ENCODE peak calls at places on chromosomes 11 and 22, in seven cellular contexts. B is IMR-90, X is heart left ventricle, P is upper lobe of right lung, J is GM23338, L is hepatocyte, V is neural progenitor cell. M is an unnamed sample. For H3K4me1, the result is how much of the 10 kb centered on the place peaks cover.

GRCh38 chr11:61793084-61793828 is 545 bp downstream of the FEN1 start:
- DNase-seq in L (no peak), B (no peak), V (peak), P (peak), X (peak), J (peak), M (no peak)

GRCh38 chr11:84316866-84317560 is 1030.8 kb upstream of the CCDC90B start:
- DNase-seq in L (peak), J (peak), V (peak), X (peak), P (no peak), B (peak), M (peak)

GRCh38 chr11:120520091-120520822 is 8.7 kb downstream of the GRIK4 start:
- DNase-seq in J (no peak), L (no peak), P (peak), V (no peak), X (no peak), B (no peak), M (no peak)

GRCh38 chr22:21690401-21690801 is 24.6 kb downstream of the PPIL2 start:
- DNase-seq in V (no peak), P (no peak), L (no peak), J (no peak), X (no peak), B (no peak), M (no peak)

GRCh38 chr22:35648066-35649025 is at the start of gene APOL6:
- DNase-seq in P (no peak), L (peak), J (peak), X (no peak), B (peak), V (peak), M (no peak)

GRCh38 chr11:130478204-130478701 is 29.8 kb downstream of the ADAMTS15 start:
- DNase-seq in B (peak), X (peak), P (no peak), J (no peak), V (peak), L (peak), M (peak)

GRCh38 chr11:67435031-67435726 is 2.3 kb downstream of the PTPRCAP start:
- DNase-seq in L (no peak), X (no peak), B (no peak), P (no peak), J (no peak), V (no peak), M (no peak)

GRCh38 chr11:122910775-122911174 is 28.2 kb downstream of the JHY start:
- DNase-seq in X (no peak), P (no peak), J (peak), V (peak), L (peak), B (peak), M (no peak)

GRCh38 chr11:126163779-126164178 is 47.7 kb downstream of the RPUSD4 start:
- DNase-seq in B (no peak), J (no peak), V (no peak), P (no peak), X (no peak), L (no peak), M (no peak)

GRCh38 chr11:56089697-56090096 is 3.4 kb upstream of the OR8I2 start:
- DNase-seq in B (no peak), V (no peak), L (no peak), X (no peak), J (peak), P (no peak), M (no peak)

GRCh38 chr11:134882671-134883318 is 470.8 kb upstream of the B3GAT1 start:
- DNase-seq in X (no peak), B (no peak), V (no peak), P (no peak), L (no peak), J (peak), M (no peak)

GRCh38 chr11:12540913-12541587 is 133.2 kb upstream of the TEAD1 start:
- DNase-seq in V (peak), B (peak), J (peak), L (peak), X (no peak), P (no peak), M (peak)

GRCh38 chr11:59025097-59025496 is 61.0 kb upstream of the GLYATL1B start:
- DNase-seq in P (no peak), J (no peak), B (no peak), X (no peak), V (no peak), L (peak), M (no peak)

GRCh38 chr11:46295312-46295995 is 18.0 kb downstream of the CREB3L1 start:
- DNase-seq in P (peak), X (peak), B (peak), J (peak), V (peak), L (peak), M (peak)

GRCh38 chr11:18650859-18651557 is 16.9 kb upstream of the SPTY2D1 start:
- DNase-seq in L (peak), J (peak), B (peak), X (no peak), P (no peak), V (peak), M (peak)

GRCh38 chr11:12125609-12126149 is 15.3 kb downstream of the MICAL2 start:
- DNase-seq in B (peak), V (no peak), L (peak), X (no peak), J (no peak), P (peak), M (no peak)

GRCh38 chr11:93905384-93905783 is 55.0 kb upstream of the VSTM5 start:
- DNase-seq in P (no peak), X (no peak), V (no peak), B (peak), L (peak), J (no peak), M (no peak)

GRCh38 chr11:93904711-93905110 is 54.3 kb upstream of the VSTM5 start:
- DNase-seq in J (no peak), L (no peak), V (no peak), B (no peak), X (no peak), P (no peak), M (no peak)

GRCh38 chr11:93906486-93906885 is 56.1 kb upstream of the VSTM5 start:
- DNase-seq in P (no peak), J (no peak), L (no peak), X (no peak), B (peak), V (no peak), M (no peak)

GRCh38 chr11:93902921-93903320 is 52.5 kb upstream of the VSTM5 start:
- DNase-seq in B (no peak), X (no peak), V (no peak), L (no peak), P (no peak), J (no peak), M (no peak)

GRCh38 chr11:93903989-93904388 is 53.6 kb upstream of the VSTM5 start:
- DNase-seq in P (no peak), J (peak), X (no peak), L (peak), V (peak), B (no peak), M (peak)
- TF ChIP-seq CTCF in P (no peak), J (peak), X (no peak), L (peak), V (peak), B (no peak), M (no peak)

DNA sequence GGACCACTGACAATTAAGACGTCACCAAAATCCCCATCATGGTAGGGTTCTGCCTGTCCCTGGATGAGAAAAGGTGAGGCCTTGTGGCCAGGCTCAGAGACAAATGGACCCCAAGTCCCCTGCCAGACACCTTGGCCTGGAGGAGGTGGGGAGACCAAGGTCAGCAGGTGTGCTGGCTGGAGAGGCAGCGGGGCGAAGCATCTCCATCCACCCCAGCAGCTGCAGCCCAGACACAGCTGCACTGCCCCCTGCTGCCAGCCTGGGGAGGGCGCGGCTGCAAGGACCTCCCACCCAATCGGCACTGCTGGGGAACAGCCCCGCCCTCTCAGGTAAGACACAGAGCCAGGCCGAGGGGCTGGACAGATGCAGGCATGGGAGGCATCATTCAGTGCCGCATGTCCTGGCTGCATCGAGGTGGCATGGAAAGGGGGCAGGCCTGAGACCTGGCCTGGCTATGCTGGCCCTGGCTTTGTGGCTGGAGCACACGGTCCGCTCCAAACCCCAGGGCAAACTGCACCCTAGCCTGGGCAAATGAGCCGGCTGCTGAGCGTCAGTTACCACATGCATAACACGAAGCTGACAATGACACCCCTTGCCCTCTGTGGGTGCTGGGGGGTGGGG is 12.2 kb upstream of the MFNG start:
- DNase-seq in V (peak), L (peak), J (peak), B (no peak), P (peak), X (no peak), M (peak)
- H3K4me1 ChIP-seq in V (under half), L (under half), J (under half), B (under half), P (under half), X (under half), M (under half)

DNA sequence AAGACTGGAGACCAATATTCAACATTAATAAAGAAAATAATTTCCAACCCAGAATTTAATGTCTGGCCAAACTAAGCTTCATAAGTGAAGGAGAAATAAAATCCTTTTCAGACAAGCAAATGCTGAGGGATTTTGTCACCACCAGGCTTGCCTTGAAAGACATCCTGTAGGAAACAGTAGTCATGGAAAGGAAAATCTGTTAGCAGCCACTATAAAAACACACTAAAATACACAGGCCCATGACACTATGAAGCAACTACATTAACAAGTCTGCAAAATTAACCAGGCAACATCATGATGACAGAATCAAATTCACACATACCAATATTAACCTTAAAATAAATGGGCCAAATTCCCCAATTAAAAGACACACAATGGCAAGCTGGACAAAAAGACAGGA is 2.4 kb upstream of the CASP4 start:
- DNase-seq in J (no peak), P (no peak), V (no peak), X (no peak), L (no peak), B (no peak), M (no peak)
- H3K27ac ChIP-seq in J (no peak), P (no peak), V (no peak), X (no peak), L (no peak), B (no peak), M (no peak)

GRCh38 chr11:78257654-78258053 is 68.9 kb downstream of the USP35 start:
- DNase-seq in B (no peak), X (no peak), L (no peak), J (no peak), P (no peak), V (no peak), M (no peak)

GRCh38 chr11:78261869-78262637 is 73.3 kb downstream of the USP35 start:
- DNase-seq in B (no peak), X (no peak), L (no peak), V (no peak), J (no peak), P (no peak), M (no peak)

GRCh38 chr11:78262710-78263109 is 74.0 kb downstream of the USP35 start:
- DNase-seq in L (no peak), X (no peak), V (no peak), B (peak), P (no peak), J (no peak), M (no peak)

GRCh38 chr11:78261367-78261766 is 72.6 kb downstream of the USP35 start:
- DNase-seq in B (no peak), X (no peak), L (no peak), J (peak), P (no peak), V (no peak), M (no peak)

GRCh38 chr11:78259777-78260470 is 71.2 kb downstream of the USP35 start:
- DNase-seq in X (no peak), J (no peak), L (no peak), B (no peak), P (no peak), V (no peak), M (no peak)
- TF ChIP-seq CTCF in X (no peak), J (no peak), L (no peak), B (no peak), P (no peak), V (no peak), M (no peak)

M was measured in endodermal cell.